ENCODE peak calls at places on chromosome 15, in seven cellular contexts. One of them, this sample, is unnamed.

GRCh38 chr15:71455107-71455506 is 339.8 kb downstream of the THSD4 start:
- DNase-seq in ACHN: no peak
- DNase-seq in stromal cell of bone marrow: no peak
- DNase-seq in GM20000: no peak
- DNase-seq in GM23338: no peak
- DNase-seq in activated gamma-delta T cell treated with Interleukin-2 at 50 U/mL for 16 hours: no peak
- DNase-seq in LoVo: no peak
- DNase-seq in this sample: no peak

GRCh38 chr15:37926136-37926535 is 8.3 kb upstream of the TMCO5A start:
- DNase-seq in ACHN: no peak
- DNase-seq in stromal cell of bone marrow: no peak
- DNase-seq in GM20000: no peak
- DNase-seq in GM23338: no peak
- DNase-seq in activated gamma-delta T cell treated with Interleukin-2 at 50 U/mL for 16 hours: no peak
- DNase-seq in LoVo: no peak
- DNase-seq in this sample: no peak

GRCh38 chr15:62957130-62957529 is 85.4 kb upstream of the TPM1 start:
- DNase-seq in ACHN: peak
- DNase-seq in stromal cell of bone marrow: no peak
- DNase-seq in GM20000: no peak
- DNase-seq in GM23338: no peak
- DNase-seq in activated gamma-delta T cell treated with Interleukin-2 at 50 U/mL for 16 hours: no peak
- DNase-seq in LoVo: no peak
- DNase-seq in this sample: no peak

GRCh38 chr15:89828324-89829145 is 13.9 kb upstream of the ANPEP start:
- DNase-seq in ACHN: no peak
- DNase-seq in stromal cell of bone marrow: peak
- DNase-seq in GM20000: no peak
- DNase-seq in GM23338: peak
- DNase-seq in activated gamma-delta T cell treated with Interleukin-2 at 50 U/mL for 16 hours: no peak
- DNase-seq in LoVo: no peak
- DNase-seq in this sample: no peak

GRCh38 chr15:63997715-63998442 is 48.4 kb downstream of the DAPK2 start:
- DNase-seq in ACHN: no peak
- DNase-seq in stromal cell of bone marrow: no peak
- DNase-seq in GM20000: no peak
- DNase-seq in GM23338: no peak
- DNase-seq in activated gamma-delta T cell treated with Interleukin-2 at 50 U/mL for 16 hours: no peak
- DNase-seq in LoVo: no peak
- DNase-seq in this sample: no peak

GRCh38 chr15:40984963-40985362 is 31.7 kb downstream of the CHAC1 start:
- DNase-seq in ACHN: no peak
- DNase-seq in stromal cell of bone marrow: peak
- DNase-seq in GM20000: no peak
- DNase-seq in GM23338: no peak
- DNase-seq in activated gamma-delta T cell treated with Interleukin-2 at 50 U/mL for 16 hours: no peak
- DNase-seq in LoVo: no peak
- DNase-seq in this sample: no peak

GRCh38 chr15:25248583-25249235 is 190.1 kb downstream of the UBE3A start:
- DNase-seq in ACHN: no peak
- DNase-seq in stromal cell of bone marrow: no peak
- DNase-seq in GM20000: no peak
- DNase-seq in GM23338: no peak
- DNase-seq in activated gamma-delta T cell treated with Interleukin-2 at 50 U/mL for 16 hours: no peak
- DNase-seq in LoVo: no peak
- DNase-seq in this sample: no peak

GRCh38 chr15:38164507-38164906 is 88.1 kb upstream of the SPRED1 start:
- DNase-seq in ACHN: no peak
- DNase-seq in stromal cell of bone marrow: no peak
- DNase-seq in GM20000: no peak
- DNase-seq in GM23338: no peak
- DNase-seq in activated gamma-delta T cell treated with Interleukin-2 at 50 U/mL for 16 hours: no peak
- DNase-seq in LoVo: no peak
- DNase-seq in this sample: no peak

GRCh38 chr15:44194397-44195150 is 497 bp downstream of the FRMD5 start:
- DNase-seq in ACHN: peak
- DNase-seq in stromal cell of bone marrow: no peak
- DNase-seq in GM20000: peak
- DNase-seq in GM23338: no peak
- DNase-seq in activated gamma-delta T cell treated with Interleukin-2 at 50 U/mL for 16 hours: peak
- DNase-seq in LoVo: peak
- DNase-seq in this sample: no peak

GRCh38 chr15:39331584-39331983 is 249.3 kb upstream of the THBS1 start:
- DNase-seq in ACHN: no peak
- DNase-seq in stromal cell of bone marrow: no peak
- DNase-seq in GM20000: no peak
- DNase-seq in GM23338: no peak
- DNase-seq in activated gamma-delta T cell treated with Interleukin-2 at 50 U/mL for 16 hours: no peak
- DNase-seq in LoVo: no peak
- DNase-seq in this sample: no peak

GRCh38 chr15:82079736-82080135 is 33.9 kb upstream of the MEX3B start:
- DNase-seq in ACHN: no peak
- DNase-seq in stromal cell of bone marrow: no peak
- DNase-seq in GM20000: no peak
- DNase-seq in GM23338: no peak
- DNase-seq in activated gamma-delta T cell treated with Interleukin-2 at 50 U/mL for 16 hours: no peak
- DNase-seq in LoVo: no peak
- DNase-seq in this sample: no peak

GRCh38 chr15:80186597-80186996 is 33.8 kb downstream of the FAH start:
- DNase-seq in ACHN: no peak
- DNase-seq in stromal cell of bone marrow: no peak
- DNase-seq in GM20000: no peak
- DNase-seq in GM23338: no peak
- DNase-seq in activated gamma-delta T cell treated with Interleukin-2 at 50 U/mL for 16 hours: no peak
- DNase-seq in LoVo: no peak
- DNase-seq in this sample: no peak

GRCh38 chr15:27017168-27017809 is 46.3 kb downstream of the GABRG3 start:
- DNase-seq in ACHN: peak
- DNase-seq in stromal cell of bone marrow: peak
- DNase-seq in GM20000: peak
- DNase-seq in GM23338: peak
- DNase-seq in activated gamma-delta T cell treated with Interleukin-2 at 50 U/mL for 16 hours: no peak
- DNase-seq in LoVo: peak
- DNase-seq in this sample: peak

GRCh38 chr15:81469154-81469553 is 95.1 kb upstream of the TMC3 start:
- DNase-seq in ACHN: no peak
- DNase-seq in stromal cell of bone marrow: no peak
- DNase-seq in GM20000: no peak
- DNase-seq in GM23338: no peak
- DNase-seq in activated gamma-delta T cell treated with Interleukin-2 at 50 U/mL for 16 hours: no peak
- DNase-seq in LoVo: no peak
- DNase-seq in this sample: no peak

GRCh38 chr15:58539548-58539947 is 107.8 kb downstream of the LIPC start:
- DNase-seq in ACHN: no peak
- DNase-seq in stromal cell of bone marrow: no peak
- DNase-seq in GM20000: no peak
- DNase-seq in GM23338: no peak
- DNase-seq in activated gamma-delta T cell treated with Interleukin-2 at 50 U/mL for 16 hours: no peak
- DNase-seq in LoVo: no peak
- DNase-seq in this sample: no peak

GRCh38 chr15:85702321-85703230 is 92.1 kb downstream of the KLHL25 start:
- DNase-seq in ACHN: no peak
- DNase-seq in stromal cell of bone marrow: no peak
- DNase-seq in GM20000: peak
- DNase-seq in GM23338: no peak
- DNase-seq in activated gamma-delta T cell treated with Interleukin-2 at 50 U/mL for 16 hours: peak
- DNase-seq in LoVo: no peak
- DNase-seq in this sample: no peak